ENCODE peak calls at places on chromosomes 2 and 18, in seven cellular contexts. One of them, this sample, is unnamed.

GRCh38 chr18:13606589-13607254 is 119.6 kb downstream of the FAM210A start:
- DNase-seq in heart right ventricle: no peak
- DNase-seq in tibial artery: no peak
- DNase-seq in astrocyte: no peak
- DNase-seq in pancreas: no peak
- DNase-seq in H9: no peak
- DNase-seq in mammary epithelial cell: no peak
- DNase-seq in this sample: no peak

GRCh38 chr2:120347387-120348010 is 1.6 kb downstream of the INHBB start:
- DNase-seq in heart right ventricle: no peak
- DNase-seq in tibial artery: no peak
- DNase-seq in astrocyte: no peak
- DNase-seq in pancreas: no peak
- DNase-seq in H9: peak; percentile 61
- DNase-seq in mammary epithelial cell: no peak
- DNase-seq in this sample: no peak

GRCh38 chr2:64111426-64111825 is 32.8 kb downstream of the PELI1 start:
- DNase-seq in heart right ventricle: no peak
- DNase-seq in tibial artery: no peak
- DNase-seq in astrocyte: no peak
- DNase-seq in pancreas: no peak
- DNase-seq in H9: no peak
- DNase-seq in mammary epithelial cell: no peak
- DNase-seq in this sample: no peak

GRCh38 chr2:8502316-8502715 is 179.5 kb upstream of the ID2 start:
- DNase-seq in heart right ventricle: no peak
- DNase-seq in tibial artery: no peak
- DNase-seq in astrocyte: no peak
- DNase-seq in pancreas: no peak
- DNase-seq in H9: no peak
- DNase-seq in mammary epithelial cell: no peak
- DNase-seq in this sample: no peak

GRCh38 chr2:241275504-241275903 is 40.0 kb downstream of the HDLBP start:
- DNase-seq in heart right ventricle: no peak
- DNase-seq in tibial artery: no peak
- DNase-seq in astrocyte: no peak
- DNase-seq in pancreas: no peak
- DNase-seq in H9: no peak
- DNase-seq in mammary epithelial cell: no peak
- DNase-seq in this sample: no peak

GRCh38 chr2:178914259-178914849 is 107.1 kb upstream of the TTN start:
- DNase-seq in heart right ventricle: peak; percentile 84
- DNase-seq in tibial artery: peak; percentile 84
- DNase-seq in astrocyte: peak; percentile 66
- DNase-seq in pancreas: peak; percentile 85
- DNase-seq in H9: peak; percentile 80
- DNase-seq in mammary epithelial cell: peak; percentile 75
- DNase-seq in this sample: peak; percentile 66

GRCh38 chr2:131039908-131040660 is 53.2 kb downstream of the FAM168B start:
- DNase-seq in heart right ventricle: no peak
- DNase-seq in tibial artery: no peak
- DNase-seq in astrocyte: no peak
- DNase-seq in pancreas: no peak
- DNase-seq in H9: no peak
- DNase-seq in mammary epithelial cell: no peak
- DNase-seq in this sample: no peak

GRCh38 chr2:240466579-240467148 is 31.2 kb downstream of the GPC1 start:
- DNase-seq in heart right ventricle: peak; percentile 3
- DNase-seq in tibial artery: no peak
- DNase-seq in astrocyte: no peak
- DNase-seq in pancreas: peak; percentile 7
- DNase-seq in H9: peak; percentile 20
- DNase-seq in mammary epithelial cell: no peak
- DNase-seq in this sample: no peak

GRCh38 chr2:159989249-159989648 is 73.2 kb downstream of the PLA2R1 start:
- DNase-seq in heart right ventricle: no peak
- DNase-seq in tibial artery: no peak
- DNase-seq in astrocyte: no peak
- DNase-seq in pancreas: no peak
- DNase-seq in H9: peak; percentile 39
- DNase-seq in mammary epithelial cell: no peak
- DNase-seq in this sample: no peak
- TF ChIP-seq CTCF in heart right ventricle: no peak
- TF ChIP-seq CTCF in tibial artery: no peak
- TF ChIP-seq CTCF in astrocyte: no peak
- TF ChIP-seq CTCF in pancreas: no peak
- TF ChIP-seq CTCF in H9: peak; percentile 52
- TF ChIP-seq CTCF in mammary epithelial cell: no peak
- TF ChIP-seq CTCF in this sample: peak; percentile 9

DNA sequence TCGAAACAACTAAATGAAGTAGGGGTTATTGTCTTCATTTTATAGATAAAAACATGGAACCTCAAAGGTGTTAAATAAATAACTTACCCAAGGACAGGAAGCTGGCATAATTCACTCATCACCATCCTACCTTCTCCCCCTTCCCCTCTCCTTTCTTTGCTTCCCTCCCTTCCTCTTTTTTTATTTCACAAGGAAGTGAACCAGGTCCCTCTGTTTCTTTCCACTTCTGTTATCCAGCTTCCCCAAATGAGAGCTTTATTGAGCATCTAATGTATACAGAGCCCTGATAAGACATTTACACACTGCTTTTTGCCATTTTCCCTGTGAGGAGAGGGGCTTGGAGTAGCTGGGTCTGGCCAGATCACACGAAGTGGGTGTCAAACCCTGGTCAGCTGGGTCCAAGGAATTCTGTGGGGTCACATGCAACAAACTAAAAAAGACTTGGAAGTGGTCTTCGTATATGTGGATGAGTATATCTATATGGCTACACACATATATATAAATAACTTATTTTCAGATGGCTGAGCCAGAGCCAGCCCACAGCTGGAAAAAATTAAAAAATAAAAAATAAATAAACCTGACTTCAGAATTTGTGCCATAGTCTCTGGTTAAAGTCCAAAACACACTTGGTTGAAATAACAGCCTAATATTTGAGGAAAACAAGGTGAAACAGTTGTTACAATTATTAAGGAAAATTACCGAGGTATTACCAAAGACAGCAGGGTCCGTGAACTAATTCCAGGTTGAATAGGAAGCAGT is 49.3 kb upstream of the FOSL2 start:
- DNase-seq in heart right ventricle: no peak
- DNase-seq in tibial artery: no peak
- DNase-seq in astrocyte: no peak
- DNase-seq in pancreas: no peak
- DNase-seq in H9: no peak
- DNase-seq in mammary epithelial cell: no peak
- DNase-seq in this sample: no peak
- H3K27ac ChIP-seq in heart right ventricle: peak overlapping the region; percentile 72
- H3K27ac ChIP-seq in tibial artery: peak overlapping the region; percentile 84
- H3K27ac ChIP-seq in astrocyte: no peak overlapping the region
- H3K27ac ChIP-seq in pancreas: no peak overlapping the region
- H3K27ac ChIP-seq in H9: no peak overlapping the region
- H3K27ac ChIP-seq in mammary epithelial cell: no peak overlapping the region
- H3K27ac ChIP-seq in this sample: no peak overlapping the region

GRCh38 chr2:175418224-175418843 is 236.8 kb upstream of the ATP5MC3 start:
- DNase-seq in heart right ventricle: no peak
- DNase-seq in tibial artery: no peak
- DNase-seq in astrocyte: no peak
- DNase-seq in pancreas: no peak
- DNase-seq in H9: no peak
- DNase-seq in mammary epithelial cell: no peak
- DNase-seq in this sample: no peak

GRCh38 chr2:175414872-175415487 is 233.5 kb upstream of the ATP5MC3 start:
- DNase-seq in heart right ventricle: peak; percentile 57
- DNase-seq in tibial artery: peak; percentile 61
- DNase-seq in astrocyte: peak; percentile 31
- DNase-seq in pancreas: peak; percentile 33
- DNase-seq in H9: peak; percentile 68
- DNase-seq in mammary epithelial cell: peak; percentile 41
- DNase-seq in this sample: peak; percentile 6
- TF ChIP-seq CTCF in heart right ventricle: peak; percentile 36
- TF ChIP-seq CTCF in tibial artery: peak; percentile 49
- TF ChIP-seq CTCF in astrocyte: peak; percentile 67
- TF ChIP-seq CTCF in pancreas: peak; percentile 34
- TF ChIP-seq CTCF in H9: peak; percentile 78
- TF ChIP-seq CTCF in mammary epithelial cell: peak; percentile 48
- TF ChIP-seq CTCF in this sample: peak; percentile 75

GRCh38 chr2:105329197-105329554 is 359 bp downstream of the TGFBRAP1 start:
- DNase-seq in heart right ventricle: no peak
- DNase-seq in tibial artery: no peak
- DNase-seq in astrocyte: no peak
- DNase-seq in pancreas: peak; percentile 25
- DNase-seq in H9: no peak
- DNase-seq in mammary epithelial cell: no peak
- DNase-seq in this sample: no peak

GRCh38 chr2:105328281-105329196 is 996 bp downstream of the TGFBRAP1 start:
- DNase-seq in heart right ventricle: no peak
- DNase-seq in tibial artery: peak; percentile 45
- DNase-seq in astrocyte: no peak
- DNase-seq in pancreas: peak; percentile 31
- DNase-seq in H9: no peak
- DNase-seq in mammary epithelial cell: peak; percentile 73
- DNase-seq in this sample: no peak

GRCh38 chr2:105329561-105330495 is at the start of gene TGFBRAP1:
- DNase-seq in heart right ventricle: peak; percentile 26
- DNase-seq in tibial artery: peak; percentile 21
- DNase-seq in astrocyte: no peak
- DNase-seq in pancreas: peak; percentile 60
- DNase-seq in H9: peak; percentile 45
- DNase-seq in mammary epithelial cell: peak; percentile 27
- DNase-seq in this sample: no peak

GRCh38 chr2:105325389-105325963 is 4.1 kb downstream of the TGFBRAP1 start:
- DNase-seq in heart right ventricle: no peak
- DNase-seq in tibial artery: no peak
- DNase-seq in astrocyte: peak; percentile 55
- DNase-seq in pancreas: no peak
- DNase-seq in H9: no peak
- DNase-seq in mammary epithelial cell: no peak
- DNase-seq in this sample: no peak

DNA sequence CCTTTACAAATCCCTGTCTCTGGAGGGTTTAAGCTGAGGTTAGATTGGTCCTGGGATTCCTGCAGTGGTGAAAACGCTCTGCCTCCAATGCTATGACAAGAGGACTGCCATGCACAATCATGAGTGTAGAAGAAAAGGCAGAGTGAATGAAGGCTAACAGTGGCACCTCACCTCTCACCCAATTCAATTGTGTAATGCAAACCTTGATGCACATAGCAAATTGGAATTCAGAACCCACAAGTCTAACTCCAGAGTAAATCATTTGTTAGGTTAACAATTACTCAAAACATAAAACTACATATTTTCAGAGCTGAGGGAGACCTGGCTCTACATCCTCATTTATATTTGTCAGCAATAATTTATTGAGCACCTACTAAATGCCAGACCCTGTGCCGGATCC is 1.8 kb downstream of the TGFBRAP1 start:
- DNase-seq in heart right ventricle: no peak
- DNase-seq in tibial artery: no peak
- DNase-seq in astrocyte: no peak
- DNase-seq in pancreas: no peak
- DNase-seq in H9: no peak
- DNase-seq in mammary epithelial cell: no peak
- DNase-seq in this sample: no peak
- H3K27ac ChIP-seq in heart right ventricle: no peak overlapping the region
- H3K27ac ChIP-seq in tibial artery: peak overlapping the region; percentile 85
- H3K27ac ChIP-seq in astrocyte: no peak overlapping the region
- H3K27ac ChIP-seq in pancreas: no peak overlapping the region
- H3K27ac ChIP-seq in H9: no peak overlapping the region
- H3K27ac ChIP-seq in mammary epithelial cell: peak overlapping the region; percentile 2
- H3K27ac ChIP-seq in this sample: no peak overlapping the region

DNA sequence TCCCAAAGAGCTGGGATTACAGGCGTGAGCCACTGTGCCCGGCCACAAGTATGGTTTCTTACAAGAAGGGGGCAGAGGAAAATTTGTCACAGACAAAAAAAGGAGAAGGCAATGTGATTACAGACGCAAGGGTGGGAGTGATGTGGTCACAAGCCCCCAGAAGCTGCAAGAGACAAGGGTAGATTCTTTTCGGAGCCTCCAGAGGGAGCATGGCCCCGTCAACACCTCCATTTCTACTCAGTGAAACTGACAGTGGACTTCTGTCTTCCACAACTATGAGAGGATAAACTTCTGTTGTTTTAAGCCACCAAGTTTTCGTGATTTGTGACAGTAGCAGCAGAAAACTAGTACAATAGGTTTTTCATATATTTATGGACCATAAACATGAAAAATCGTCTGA is 2.1 kb upstream of the TCF7L1 start:
- DNase-seq in heart right ventricle: peak; percentile 15
- DNase-seq in tibial artery: no peak
- DNase-seq in astrocyte: no peak
- DNase-seq in pancreas: no peak
- DNase-seq in H9: peak; percentile 48
- DNase-seq in mammary epithelial cell: no peak
- DNase-seq in this sample: no peak
- TF ChIP-seq CTCF in heart right ventricle: peak; percentile 31
- TF ChIP-seq CTCF in tibial artery: peak; percentile 38
- TF ChIP-seq CTCF in astrocyte: peak; percentile 39
- TF ChIP-seq CTCF in pancreas: no peak
- TF ChIP-seq CTCF in H9: peak; percentile 69
- TF ChIP-seq CTCF in mammary epithelial cell: peak; percentile 27
- TF ChIP-seq CTCF in this sample: peak; percentile 62

DNA sequence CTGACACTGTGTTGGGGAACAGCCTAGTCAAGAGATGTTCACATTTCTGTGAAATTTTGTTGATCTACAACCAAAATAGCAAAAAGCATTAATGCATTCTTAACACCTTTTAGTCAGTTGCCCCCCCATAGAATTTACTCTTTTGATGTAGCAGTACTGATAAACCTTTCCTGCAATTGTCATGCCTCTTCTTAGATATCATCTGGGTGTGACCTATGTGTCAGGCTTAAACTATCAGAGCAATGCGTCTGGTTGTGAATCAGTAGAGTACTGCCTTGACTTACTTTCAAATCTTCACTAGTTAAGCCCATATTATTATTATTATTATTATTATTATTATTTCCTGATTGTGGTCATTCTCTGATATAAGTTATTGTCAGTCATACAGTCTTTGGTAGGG is 61.9 kb downstream of the GREB1L start:
- DNase-seq in heart right ventricle: no peak
- DNase-seq in tibial artery: no peak
- DNase-seq in astrocyte: peak; percentile 29
- DNase-seq in pancreas: no peak
- DNase-seq in H9: no peak
- DNase-seq in mammary epithelial cell: peak; percentile 29
- DNase-seq in this sample: no peak
- H3K27ac ChIP-seq in heart right ventricle: no peak overlapping the region
- H3K27ac ChIP-seq in tibial artery: no peak overlapping the region
- H3K27ac ChIP-seq in astrocyte: no peak overlapping the region
- H3K27ac ChIP-seq in pancreas: no peak overlapping the region
- H3K27ac ChIP-seq in H9: no peak overlapping the region
- H3K27ac ChIP-seq in mammary epithelial cell: no peak overlapping the region
- H3K27ac ChIP-seq in this sample: no peak overlapping the region

This sample was measured in AG04450.